ENCODE peak calls at places on chromosomes 3 and 15, in ten cellular contexts. One of them, this sample, is unnamed. For H3K4me1, the result is how much of the 10 kb centered on the place peaks cover.

GRCh38 chr15:68031406-68031805 is 22.7 kb upstream of the PIAS1 start:
- DNase-seq in vagina: no peak
- DNase-seq in tibial nerve: peak
- DNase-seq in A549: no peak
- DNase-seq in right lobe of liver: peak
- DNase-seq in spleen: no peak
- DNase-seq in uterus: no peak
- DNase-seq in esophagus squamous epithelium: no peak
- DNase-seq in IMR-90: no peak
- DNase-seq in ovary: no peak
- DNase-seq in this sample: no peak

GRCh38 chr3:114498779-114499370 is 205.0 kb downstream of the TIGIT start:
- DNase-seq in tibial nerve: no peak
- DNase-seq in right lobe of liver: no peak
- DNase-seq in spleen: no peak
- DNase-seq in uterus: no peak
- DNase-seq in ovary: no peak
- DNase-seq in esophagus squamous epithelium: no peak
- DNase-seq in IMR-90: peak
- DNase-seq in vagina: no peak
- DNase-seq in A549: peak
- DNase-seq in this sample: no peak

GRCh38 chr3:111582114-111582461 is 13.1 kb downstream of the ZBED2 start:
- DNase-seq in right lobe of liver: no peak
- DNase-seq in ovary: no peak
- DNase-seq in tibial nerve: no peak
- DNase-seq in spleen: no peak
- DNase-seq in esophagus squamous epithelium: no peak
- DNase-seq in vagina: no peak
- DNase-seq in IMR-90: peak
- DNase-seq in uterus: no peak
- DNase-seq in A549: peak
- DNase-seq in this sample: no peak

GRCh38 chr3:5006755-5007202 is 27.5 kb downstream of the BHLHE40 start:
- DNase-seq in A549: no peak
- DNase-seq in ovary: no peak
- DNase-seq in esophagus squamous epithelium: no peak
- DNase-seq in vagina: no peak
- DNase-seq in IMR-90: no peak
- DNase-seq in spleen: peak
- DNase-seq in tibial nerve: no peak
- DNase-seq in uterus: no peak
- DNase-seq in right lobe of liver: no peak
- DNase-seq in this sample: no peak

GRCh38 chr3:98814799-98815450 is 51.8 kb downstream of the ST3GAL6 start:
- DNase-seq in ovary: no peak
- DNase-seq in esophagus squamous epithelium: no peak
- DNase-seq in uterus: no peak
- DNase-seq in spleen: no peak
- DNase-seq in vagina: no peak
- DNase-seq in right lobe of liver: no peak
- DNase-seq in A549: peak
- DNase-seq in IMR-90: peak
- DNase-seq in tibial nerve: no peak
- DNase-seq in this sample: no peak

GRCh38 chr3:77815467-77815866 is 775.6 kb downstream of the ROBO2 start:
- DNase-seq in A549: peak
- DNase-seq in ovary: no peak
- DNase-seq in spleen: no peak
- DNase-seq in vagina: no peak
- DNase-seq in right lobe of liver: no peak
- DNase-seq in tibial nerve: no peak
- DNase-seq in IMR-90: no peak
- DNase-seq in uterus: no peak
- DNase-seq in esophagus squamous epithelium: no peak
- DNase-seq in this sample: no peak

GRCh38 chr3:61562042-61562809 is 855 bp downstream of the PTPRG start:
- DNase-seq in tibial nerve: no peak
- DNase-seq in esophagus squamous epithelium: no peak
- DNase-seq in A549: peak
- DNase-seq in spleen: no peak
- DNase-seq in ovary: peak
- DNase-seq in right lobe of liver: peak
- DNase-seq in IMR-90: peak
- DNase-seq in uterus: no peak
- DNase-seq in vagina: peak
- DNase-seq in this sample: no peak

GRCh38 chr3:143775401-143775970 is 72.8 kb downstream of the SLC9A9 start:
- DNase-seq in spleen: no peak
- DNase-seq in uterus: no peak
- DNase-seq in right lobe of liver: no peak
- DNase-seq in tibial nerve: no peak
- DNase-seq in A549: peak
- DNase-seq in esophagus squamous epithelium: no peak
- DNase-seq in ovary: no peak
- DNase-seq in IMR-90: peak
- DNase-seq in vagina: no peak
- DNase-seq in this sample: no peak

GRCh38 chr15:99264125-99264524 is 12.8 kb downstream of the LRRC28 start:
- DNase-seq in A549: no peak
- DNase-seq in esophagus squamous epithelium: no peak
- DNase-seq in right lobe of liver: no peak
- DNase-seq in IMR-90: no peak
- DNase-seq in ovary: no peak
- DNase-seq in uterus: no peak
- DNase-seq in tibial nerve: no peak
- DNase-seq in spleen: no peak
- DNase-seq in vagina: no peak
- DNase-seq in this sample: no peak

GRCh38 chr15:66923438-66923881 is 141.9 kb upstream of the SMAD3 start:
- DNase-seq in right lobe of liver: no peak
- DNase-seq in uterus: no peak
- DNase-seq in tibial nerve: no peak
- DNase-seq in spleen: no peak
- DNase-seq in esophagus squamous epithelium: no peak
- DNase-seq in ovary: no peak
- DNase-seq in vagina: no peak
- DNase-seq in A549: peak
- DNase-seq in IMR-90: no peak
- DNase-seq in this sample: no peak

GRCh38 chr3:13141991-13142412 is 68.8 kb upstream of the IQSEC1 start:
- DNase-seq in A549: no peak
- DNase-seq in ovary: peak
- DNase-seq in esophagus squamous epithelium: no peak
- DNase-seq in right lobe of liver: peak
- DNase-seq in tibial nerve: no peak
- DNase-seq in uterus: no peak
- DNase-seq in vagina: no peak
- DNase-seq in spleen: peak
- DNase-seq in IMR-90: peak
- DNase-seq in this sample: peak

GRCh38 chr3:161851941-161852566 is 355.4 kb downstream of the OTOL1 start:
- DNase-seq in vagina: no peak
- DNase-seq in tibial nerve: peak
- DNase-seq in ovary: no peak
- DNase-seq in IMR-90: peak
- DNase-seq in esophagus squamous epithelium: no peak
- DNase-seq in spleen: no peak
- DNase-seq in uterus: no peak
- DNase-seq in A549: peak
- DNase-seq in right lobe of liver: peak
- DNase-seq in this sample: no peak

GRCh38 chr3:128282392-128283196 is 129.3 kb downstream of the EEFSEC start:
- DNase-seq in A549: no peak
- DNase-seq in IMR-90: peak
- DNase-seq in ovary: peak
- DNase-seq in esophagus squamous epithelium: no peak
- DNase-seq in uterus: peak
- DNase-seq in right lobe of liver: peak
- DNase-seq in tibial nerve: peak
- DNase-seq in spleen: peak
- DNase-seq in vagina: peak
- DNase-seq in this sample: peak

DNA sequence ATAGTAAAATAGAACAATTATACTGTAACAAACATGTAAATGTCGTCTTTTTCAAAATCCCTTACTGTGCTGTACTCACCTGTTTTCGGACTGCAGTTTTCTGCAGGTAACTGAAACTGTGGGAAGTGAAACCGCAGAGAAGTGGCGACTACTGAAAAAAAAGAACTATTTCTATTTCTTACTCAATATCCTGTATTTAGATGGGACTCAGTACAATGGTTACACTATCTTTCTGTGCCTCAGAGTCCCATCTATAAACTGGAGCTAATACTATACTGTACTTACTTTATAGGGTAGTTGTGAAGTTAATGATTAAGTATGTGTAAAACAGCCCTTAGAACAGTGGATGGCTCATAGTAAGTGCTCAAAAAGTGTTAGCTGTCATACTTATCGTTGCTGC is 14.3 kb upstream of the P2RY12 start:
- DNase-seq in IMR-90: no peak
- DNase-seq in spleen: no peak
- DNase-seq in uterus: no peak
- DNase-seq in ovary: no peak
- DNase-seq in esophagus squamous epithelium: no peak
- DNase-seq in A549: no peak
- DNase-seq in vagina: no peak
- DNase-seq in right lobe of liver: no peak
- DNase-seq in tibial nerve: no peak
- DNase-seq in this sample: no peak
- H3K4me1 ChIP-seq in IMR-90: under half
- H3K4me1 ChIP-seq in spleen: under half
- H3K4me1 ChIP-seq in uterus: under half
- H3K4me1 ChIP-seq in ovary: under half
- H3K4me1 ChIP-seq in esophagus squamous epithelium: under half
- H3K4me1 ChIP-seq in A549: under half
- H3K4me1 ChIP-seq in vagina: under half
- H3K4me1 ChIP-seq in right lobe of liver: under half
- H3K4me1 ChIP-seq in tibial nerve: under half
- H3K4me1 ChIP-seq in this sample: under half

GRCh38 chr3:119675188-119675874 is 1.9 kb downstream of the COX17 start:
- DNase-seq in A549: no peak
- DNase-seq in tibial nerve: no peak
- DNase-seq in spleen: no peak
- DNase-seq in ovary: no peak
- DNase-seq in uterus: no peak
- DNase-seq in vagina: no peak
- DNase-seq in IMR-90: no peak
- DNase-seq in right lobe of liver: no peak
- DNase-seq in esophagus squamous epithelium: no peak
- DNase-seq in this sample: no peak

GRCh38 chr3:119676020-119676419 is 1.2 kb downstream of the COX17 start:
- DNase-seq in IMR-90: no peak
- DNase-seq in ovary: no peak
- DNase-seq in right lobe of liver: no peak
- DNase-seq in tibial nerve: no peak
- DNase-seq in spleen: no peak
- DNase-seq in vagina: no peak
- DNase-seq in esophagus squamous epithelium: no peak
- DNase-seq in A549: no peak
- DNase-seq in uterus: no peak
- DNase-seq in this sample: no peak

GRCh38 chr3:119676771-119677640 is at the start of gene COX17:
- DNase-seq in esophagus squamous epithelium: peak
- DNase-seq in vagina: peak
- DNase-seq in IMR-90: peak
- DNase-seq in spleen: peak
- DNase-seq in A549: peak
- DNase-seq in right lobe of liver: peak
- DNase-seq in ovary: peak
- DNase-seq in tibial nerve: peak
- DNase-seq in uterus: peak
- DNase-seq in this sample: peak

GRCh38 chr3:119679874-119680273 is 2.7 kb upstream of the COX17 start:
- DNase-seq in uterus: no peak
- DNase-seq in A549: no peak
- DNase-seq in tibial nerve: no peak
- DNase-seq in vagina: no peak
- DNase-seq in ovary: no peak
- DNase-seq in spleen: no peak
- DNase-seq in esophagus squamous epithelium: no peak
- DNase-seq in right lobe of liver: no peak
- DNase-seq in IMR-90: no peak
- DNase-seq in this sample: no peak

GRCh38 chr3:119677641-119677934 is 382 bp upstream of the COX17 start:
- DNase-seq in tibial nerve: no peak
- DNase-seq in right lobe of liver: no peak
- DNase-seq in IMR-90: no peak
- DNase-seq in esophagus squamous epithelium: no peak
- DNase-seq in A549: no peak
- DNase-seq in ovary: no peak
- DNase-seq in vagina: no peak
- DNase-seq in spleen: no peak
- DNase-seq in uterus: no peak
- DNase-seq in this sample: no peak
- TF ChIP-seq POLR2A in tibial nerve: no peak
- TF ChIP-seq POLR2A in right lobe of liver: no peak
- TF ChIP-seq POLR2A in IMR-90: no peak
- TF ChIP-seq POLR2A in esophagus squamous epithelium: no peak
- TF ChIP-seq POLR2A in A549: no peak
- TF ChIP-seq POLR2A in ovary: no peak
- TF ChIP-seq POLR2A in vagina: no peak
- TF ChIP-seq POLR2A in spleen: no peak
- TF ChIP-seq POLR2A in uterus: no peak
- TF ChIP-seq POLR2A in this sample: no peak

DNA sequence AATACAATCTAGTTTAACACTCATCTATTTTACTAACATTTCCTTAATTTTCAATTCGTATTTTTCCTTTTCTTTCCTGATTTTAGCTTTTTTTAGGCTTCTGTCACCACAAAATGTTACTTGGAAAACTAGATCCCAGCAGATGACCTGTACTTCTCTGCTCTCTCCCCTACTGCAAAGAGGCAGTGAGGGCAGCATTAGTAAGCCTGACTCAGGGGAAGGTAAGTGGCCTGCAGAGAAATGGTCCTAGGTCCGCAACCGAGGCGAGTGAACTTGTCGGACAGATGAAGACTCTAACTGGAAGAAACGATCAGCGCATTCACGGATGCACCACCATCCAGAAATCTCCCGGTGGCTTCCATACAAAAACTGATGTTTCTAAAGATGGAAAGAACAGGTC is 20.4 kb downstream of the TMEM43 start:
- DNase-seq in IMR-90: peak
- DNase-seq in tibial nerve: peak
- DNase-seq in spleen: no peak
- DNase-seq in right lobe of liver: no peak
- DNase-seq in vagina: no peak
- DNase-seq in A549: no peak
- DNase-seq in uterus: no peak
- DNase-seq in ovary: no peak
- DNase-seq in esophagus squamous epithelium: no peak
- DNase-seq in this sample: no peak
- H3K4me3 ChIP-seq in IMR-90: no peak
- H3K4me3 ChIP-seq in tibial nerve: peak
- H3K4me3 ChIP-seq in spleen: no peak
- H3K4me3 ChIP-seq in right lobe of liver: no peak
- H3K4me3 ChIP-seq in vagina: no peak
- H3K4me3 ChIP-seq in A549: no peak
- H3K4me3 ChIP-seq in uterus: no peak
- H3K4me3 ChIP-seq in ovary: no peak
- H3K4me3 ChIP-seq in esophagus squamous epithelium: peak
- H3K4me3 ChIP-seq in this sample: peak

GRCh38 chr3:46298871-46299607 is 54.9 kb upstream of the CCR2 start:
- DNase-seq in A549: no peak
- DNase-seq in esophagus squamous epithelium: no peak
- DNase-seq in ovary: no peak
- DNase-seq in vagina: no peak
- DNase-seq in IMR-90: no peak
- DNase-seq in spleen: no peak
- DNase-seq in tibial nerve: no peak
- DNase-seq in uterus: no peak
- DNase-seq in right lobe of liver: no peak
- DNase-seq in this sample: no peak
- H3K4me1 ChIP-seq in A549: under half
- H3K4me1 ChIP-seq in esophagus squamous epithelium: under half
- H3K4me1 ChIP-seq in ovary: under half
- H3K4me1 ChIP-seq in vagina: under half
- H3K4me1 ChIP-seq in IMR-90: under half
- H3K4me1 ChIP-seq in spleen: half or more
- H3K4me1 ChIP-seq in tibial nerve: under half
- H3K4me1 ChIP-seq in uterus: under half
- H3K4me1 ChIP-seq in right lobe of liver: under half
- H3K4me1 ChIP-seq in this sample: under half